ENCODE peak calls at places on chromosomes 7 and 10, in six cellular contexts. K is bronchial epithelial cell, B is endothelial cell, G is brain microvascular endothelial cell, P is neural progenitor cell, L is right atrium auricular region. W is an unnamed sample.

GRCh38 chr10:129765664-129766550 is 198.2 kb downstream of the EBF3 start:
- DNase-seq in P (no peak), B (no peak), G (no peak), L (peak), K (no peak), W (no peak)

GRCh38 chr10:83541096-83541495 is 598.2 kb upstream of the GHITM start:
- DNase-seq in P (no peak), B (no peak), G (no peak), L (no peak), K (no peak), W (no peak)

GRCh38 chr7:28481131-28481926 is 69.0 kb downstream of the CREB5 start:
- DNase-seq in P (peak), K (no peak), L (no peak), G (peak), B (no peak), W (no peak)

GRCh38 chr10:132282667-132283603 is 24.8 kb downstream of the STK32C start:
- DNase-seq in K (no peak), L (no peak), B (no peak), P (peak), G (no peak), W (no peak)

GRCh38 chr10:75712241-75712880 is 280.9 kb downstream of the LRMDA start:
- DNase-seq in G (no peak), K (no peak), P (peak), L (no peak), B (no peak), W (peak)

GRCh38 chr7:63876707-63877322 is 121.8 kb upstream of the ZNF722 start:
- DNase-seq in G (no peak), L (no peak), B (no peak), P (no peak), K (no peak), W (no peak)

GRCh38 chr10:70540089-70540788 is 61.7 kb downstream of the PALD1 start:
- DNase-seq in G (no peak), P (peak), K (no peak), L (no peak), B (peak), W (peak)

GRCh38 chr7:157461805-157462771 is 125.3 kb downstream of the DNAJB6 start:
- DNase-seq in B (no peak), K (no peak), G (no peak), P (no peak), L (no peak), W (no peak)

GRCh38 chr10:69620625-69621024 is 9.4 kb upstream of the FAM241B start:
- DNase-seq in K (no peak), G (no peak), B (no peak), L (no peak), P (no peak), W (no peak)

GRCh38 chr7:20220824-20221547 is 3.8 kb upstream of the MACC1 start:
- DNase-seq in K (peak), B (no peak), L (no peak), P (no peak), G (peak), W (no peak)

GRCh38 chr10:3813267-3813666 is 28.3 kb upstream of the KLF6 start:
- DNase-seq in P (no peak), B (no peak), K (peak), L (no peak), G (no peak), W (no peak)

GRCh38 chr7:75989084-75989725 is 5.2 kb downstream of the TMEM120A start:
- DNase-seq in K (no peak), L (no peak), B (no peak), P (no peak), G (no peak), W (no peak)

GRCh38 chr7:27606270-27607209 is 56.1 kb downstream of the HIBADH start:
- DNase-seq in P (no peak), B (no peak), G (peak), L (no peak), K (peak), W (no peak)

GRCh38 chr10:128051548-128051947 is 74.7 kb downstream of the MKI67 start:
- DNase-seq in P (no peak), K (no peak), B (no peak), L (no peak), G (no peak), W (no peak)

GRCh38 chr10:31404640-31405039 is 85.6 kb downstream of the ZEB1 start:
- DNase-seq in P (no peak), L (no peak), B (no peak), G (peak), K (no peak), W (no peak)

GRCh38 chr10:122850705-122851640 is 5.3 kb upstream of the CUZD1 start:
- DNase-seq in P (no peak), L (no peak), G (no peak), K (peak), B (no peak), W (no peak)

GRCh38 chr7:19964198-19964597 is 190.8 kb upstream of the TMEM196 start:
- DNase-seq in P (no peak), K (peak), B (no peak), L (no peak), G (peak), W (no peak)

GRCh38 chr10:11782793-11783557 is 40.2 kb upstream of the PROSER2 start:
- DNase-seq in B (peak), P (peak), L (no peak), G (peak), K (peak), W (peak)

GRCh38 chr10:44886966-44887365 is 24.2 kb upstream of the TMEM72 start:
- DNase-seq in L (no peak), B (no peak), G (no peak), P (no peak), K (no peak), W (no peak)

GRCh38 chr10:76779163-76779820 is 858.3 kb downstream of the KCNMA1 start:
- DNase-seq in L (no peak), P (peak), K (peak), G (peak), B (no peak), W (no peak)

GRCh38 chr7:152504367-152504766 is 68.6 kb upstream of the KMT2C start:
- DNase-seq in L (no peak), P (no peak), B (no peak), K (no peak), G (no peak), W (no peak)

GRCh38 chr10:130659528-130659927 is 523.3 kb downstream of the GLRX3 start:
- DNase-seq in B (no peak), K (no peak), L (peak), P (no peak), G (no peak), W (no peak)

GRCh38 chr10:122310311-122311050 is 39.4 kb downstream of the BTBD16 start:
- DNase-seq in G (peak), B (peak), K (peak), L (peak), P (no peak), W (peak)

GRCh38 chr7:1508277-1508758 is 4.1 kb upstream of the INTS1 start:
- DNase-seq in B (no peak), G (no peak), K (no peak), P (no peak), L (no peak), W (no peak)

GRCh38 chr10:14259696-14260595 is 70.8 kb downstream of the FRMD4A start:
- DNase-seq in G (peak), K (no peak), B (no peak), L (no peak), P (no peak), W (no peak)

GRCh38 chr10:109894516-109894915 is 28.8 kb downstream of the XPNPEP1 start:
- DNase-seq in L (peak), G (no peak), B (no peak), P (no peak), K (peak), W (no peak)

GRCh38 chr10:117656385-117657367 is 114.1 kb downstream of the EMX2 start:
- DNase-seq in B (no peak), K (no peak), P (no peak), G (no peak), L (no peak), W (no peak)
- TF ChIP-seq CTCF in B (no peak), K (no peak), P (no peak), G (no peak), L (no peak), W (no peak)

GRCh38 chr10:47031251-47031952 is 120.2 kb downstream of the PTPN20 start:
- DNase-seq in K (peak), B (no peak), P (peak), G (no peak), L (peak), W (no peak)
- TF ChIP-seq CTCF in K (peak), B (peak), P (peak), G (peak), L (no peak), W (no peak)

DNA sequence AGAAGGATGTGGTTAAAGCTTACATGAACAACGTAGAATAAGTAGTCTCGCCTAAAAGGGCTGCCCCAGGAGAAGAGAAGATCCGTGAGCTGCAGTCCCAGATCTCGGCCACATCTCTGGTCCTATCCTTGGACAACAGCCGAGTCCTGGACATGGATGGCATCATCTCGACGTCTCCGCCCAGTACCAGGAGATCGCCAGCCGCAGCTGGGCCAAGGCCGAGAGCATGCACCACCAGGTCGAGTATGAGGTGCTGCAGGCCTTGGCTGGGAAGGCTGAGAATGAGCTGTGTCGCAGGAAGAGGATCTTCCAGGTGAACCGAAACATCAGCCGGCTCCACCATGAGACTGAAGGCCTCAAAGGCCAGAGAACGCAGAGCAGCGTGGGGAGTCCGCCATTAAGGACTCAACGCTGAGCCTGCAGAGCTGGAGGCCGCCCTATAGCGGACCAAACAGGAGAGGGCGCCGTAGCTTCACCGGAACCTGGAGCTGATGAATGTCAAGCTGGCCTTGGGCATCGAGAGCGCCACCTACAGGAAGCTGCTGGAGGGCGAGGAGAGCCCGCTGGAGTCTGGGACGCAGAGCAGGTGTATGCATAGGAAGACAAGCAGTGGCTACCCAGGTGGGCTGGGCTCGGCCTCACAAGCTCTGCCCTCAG is 22.2 kb downstream of the LIPK start:
- DNase-seq in P (peak), B (peak), K (no peak), L (no peak), G (no peak), W (peak)
- TF ChIP-seq CTCF in P (peak), B (peak), K (peak), L (no peak), G (peak), W (peak)

GRCh38 chr7:133797355-133797754 is 329.8 kb upstream of the LRGUK start:
- DNase-seq in L (no peak), B (no peak), K (no peak), G (no peak), P (no peak), W (no peak)
- TF ChIP-seq CTCF in L (no peak), B (no peak), K (no peak), G (no peak), P (no peak), W (no peak)

GRCh38 chr10:117946525-117947070 is 100.1 kb downstream of the RAB11FIP2 start:
- DNase-seq in L (no peak), B (no peak), G (no peak), K (peak), P (no peak), W (no peak)
- TF ChIP-seq CTCF in L (no peak), B (no peak), G (no peak), K (no peak), P (no peak), W (no peak)

GRCh38 chr10:16570731-16571130 is 49.1 kb upstream of the C1QL3 start:
- DNase-seq in B (no peak), P (no peak), G (no peak), L (no peak), K (no peak), W (no peak)

GRCh38 chr10:16565604-16566003 is 43.9 kb upstream of the C1QL3 start:
- DNase-seq in K (no peak), G (no peak), B (no peak), L (no peak), P (no peak), W (no peak)

GRCh38 chr10:16562891-16563290 is 41.2 kb upstream of the C1QL3 start:
- DNase-seq in K (no peak), P (no peak), B (no peak), L (no peak), G (peak), W (no peak)

GRCh38 chr10:16566202-16566805 is 44.6 kb upstream of the C1QL3 start:
- DNase-seq in P (no peak), G (no peak), L (no peak), B (no peak), K (no peak), W (no peak)
- TF ChIP-seq CTCF in P (no peak), G (no peak), L (no peak), B (no peak), K (no peak), W (no peak)

DNA sequence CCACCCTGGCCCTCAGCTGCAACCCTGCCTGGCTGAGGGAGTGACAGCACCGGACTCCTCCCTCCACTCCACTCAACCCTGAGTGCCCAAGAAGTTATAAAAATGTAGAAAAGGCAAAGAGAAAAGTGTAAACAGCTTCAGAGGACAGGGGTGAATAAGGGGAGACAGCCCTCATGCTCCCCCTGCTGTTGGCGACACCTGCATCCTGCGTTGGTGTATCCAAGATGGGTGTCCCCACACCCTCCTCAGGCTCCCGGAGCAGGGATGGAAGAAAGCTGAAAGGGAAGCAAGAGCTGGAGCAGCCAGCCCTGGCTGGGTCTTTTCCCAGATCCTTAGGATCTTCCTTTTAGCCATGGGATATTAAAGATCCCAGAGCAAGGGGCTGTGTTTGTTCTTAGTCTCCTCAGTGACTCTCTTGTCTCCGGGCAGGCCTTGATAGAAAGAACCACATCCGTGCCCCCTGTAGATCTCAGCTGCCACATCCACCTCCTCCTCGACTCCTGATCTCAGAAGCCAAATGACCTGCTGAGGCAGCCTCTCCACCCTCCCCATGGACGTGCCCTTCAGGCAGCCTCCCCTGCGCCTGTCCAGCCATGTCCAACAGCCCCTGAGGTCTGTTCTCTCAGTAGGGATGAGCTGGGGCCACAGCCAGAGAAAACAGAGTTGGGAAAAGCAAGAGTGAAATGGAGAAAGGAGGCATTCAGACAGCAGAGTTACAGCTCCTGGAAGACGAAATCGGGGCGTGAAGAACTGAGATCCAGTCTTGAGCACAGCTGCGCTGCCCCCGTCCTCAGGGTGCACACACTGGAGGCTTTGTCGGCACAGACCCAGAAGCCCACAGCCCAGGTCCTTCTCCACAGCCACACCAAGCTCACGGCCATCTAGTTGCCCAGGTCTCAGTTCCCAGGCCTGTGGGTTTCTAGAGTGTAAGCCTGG is 6.8 kb downstream of the FAM131B start:
- DNase-seq in G (no peak), K (no peak), B (no peak), L (no peak), P (no peak), W (no peak)
- TF ChIP-seq CTCF in G (peak), K (peak), B (no peak), L (no peak), P (no peak), W (no peak)

W was measured in nephron progenitor cell.